ENCODE peak calls at places on chromosome 3, in seven cellular contexts. J is pancreas, W is brain microvascular endothelial cell, H is ovary, L is AG04450, V is gastrocnemius medialis, X is IMR-90. O is an unnamed sample.

GRCh38 chr3:46925585-46925934 is 48.0 kb downstream of the PTH1R start:
- DNase-seq in J (peak), X (no peak), H (no peak), V (peak), L (no peak), W (no peak), O (no peak)

GRCh38 chr3:134003066-134003465 is 26.7 kb downstream of the SLCO2A1 start:
- DNase-seq in W (no peak), H (no peak), J (no peak), L (no peak), X (no peak), V (no peak), O (no peak)

GRCh38 chr3:63689285-63689684 is 36.8 kb downstream of the SNTN start:
- DNase-seq in X (no peak), W (no peak), V (no peak), L (no peak), J (no peak), H (no peak), O (no peak)

GRCh38 chr3:171801738-171802600 is 8.3 kb downstream of the PLD1 start:
- DNase-seq in L (peak), J (no peak), V (no peak), H (no peak), X (peak), W (peak), O (no peak)

GRCh38 chr3:160376681-160377080 is 22.3 kb downstream of the IFT80 start:
- DNase-seq in W (no peak), V (no peak), X (peak), L (no peak), J (no peak), H (no peak), O (no peak)

GRCh38 chr3:69458798-69459197 is 72.9 kb upstream of the FRMD4B start:
- DNase-seq in X (no peak), L (no peak), V (no peak), J (no peak), W (no peak), H (no peak), O (no peak)

GRCh38 chr3:156939315-156939714 is 113.2 kb downstream of the LEKR1 start:
- DNase-seq in V (no peak), J (no peak), W (no peak), L (no peak), H (no peak), X (no peak), O (no peak)

GRCh38 chr3:76051145-76051544 is 265.8 kb upstream of the ZNF717 start:
- DNase-seq in H (no peak), J (no peak), W (no peak), X (no peak), V (no peak), L (no peak), O (no peak)

GRCh38 chr3:82354181-82354696 is 592.8 kb upstream of the GBE1 start:
- DNase-seq in L (no peak), V (no peak), H (peak), W (no peak), X (no peak), J (no peak), O (no peak)

GRCh38 chr3:134002326-134002725 is 27.4 kb downstream of the SLCO2A1 start:
- DNase-seq in V (no peak), H (no peak), X (peak), J (no peak), W (no peak), L (peak), O (no peak)

GRCh38 chr3:185959609-185960517 is 22.0 kb upstream of the TRA2B start:
- DNase-seq in J (no peak), L (no peak), V (peak), H (no peak), X (peak), W (peak), O (no peak)

GRCh38 chr3:174533286-174533685 is 325.8 kb upstream of the NAALADL2 start:
- DNase-seq in V (no peak), J (no peak), L (peak), X (peak), H (no peak), W (peak), O (no peak)

GRCh38 chr3:12990781-12991480 is 82.3 kb downstream of the IQSEC1 start:
- DNase-seq in L (peak), W (peak), J (peak), H (no peak), X (peak), V (no peak), O (no peak)

GRCh38 chr3:62379206-62379834 is 6.0 kb upstream of the FEZF2 start:
- DNase-seq in L (no peak), X (no peak), H (no peak), J (no peak), W (no peak), V (no peak), O (peak)

GRCh38 chr3:163548005-163548404 is 1530.3 kb downstream of the SI start:
- DNase-seq in J (no peak), W (no peak), X (no peak), L (no peak), H (no peak), V (no peak), O (no peak)

GRCh38 chr3:187678869-187679268 is 8.7 kb upstream of the SST start:
- DNase-seq in X (peak), J (no peak), L (peak), H (peak), V (no peak), W (peak), O (peak)

GRCh38 chr3:184315506-184315867 is 1.1 kb downstream of the EIF4G1 start:
- DNase-seq in X (no peak), J (no peak), W (no peak), V (no peak), L (no peak), H (no peak), O (no peak)

GRCh38 chr3:121724130-121724529 is 25.4 kb downstream of the GOLGB1 start:
- DNase-seq in J (no peak), W (no peak), L (no peak), H (no peak), V (no peak), X (no peak), O (no peak)

GRCh38 chr3:45560270-45561020 is 34.1 kb upstream of the LIMD1 start:
- DNase-seq in H (peak), V (peak), W (no peak), J (no peak), X (peak), L (no peak), O (peak)

GRCh38 chr3:46489875-46490274 is 7.9 kb upstream of the RTP3 start:
- DNase-seq in L (peak), X (peak), J (no peak), H (no peak), W (peak), V (no peak), O (no peak)

GRCh38 chr3:121592856-121593702 is at the start of gene FBXO40:
- DNase-seq in X (no peak), H (peak), J (no peak), L (no peak), V (peak), W (no peak), O (no peak)

GRCh38 chr3:177306252-177306651 is 109.0 kb upstream of the TBL1XR1 start:
- DNase-seq in L (no peak), H (no peak), X (peak), J (no peak), W (peak), V (no peak), O (no peak)

GRCh38 chr3:134036291-134036690 is 6.6 kb upstream of the SLCO2A1 start:
- DNase-seq in J (no peak), W (no peak), V (no peak), H (no peak), L (no peak), X (no peak), O (no peak)

GRCh38 chr3:49747792-49748480 is 24.2 kb upstream of the GMPPB start:
- DNase-seq in X (peak), V (no peak), W (peak), L (no peak), H (no peak), J (no peak), O (no peak)

GRCh38 chr3:196064006-196064405 is 17.9 kb downstream of the TFRC start:
- DNase-seq in H (no peak), V (no peak), W (no peak), X (peak), J (no peak), L (no peak), O (no peak)

GRCh38 chr3:56131976-56132590 is 336.2 kb downstream of the ERC2 start:
- DNase-seq in X (peak), L (peak), V (no peak), W (peak), J (no peak), H (no peak), O (no peak)

GRCh38 chr3:166818464-166818863 is 561.6 kb downstream of the ZBBX start:
- DNase-seq in W (no peak), J (no peak), V (no peak), X (no peak), L (no peak), H (no peak), O (no peak)
- TF ChIP-seq CTCF in W (no peak), J (no peak), V (no peak), X (no peak), L (no peak), H (no peak), O (no peak)

GRCh38 chr3:151426337-151426648 is 34.6 kb downstream of the IGSF10 start:
- DNase-seq in V (no peak), J (no peak), H (no peak), W (no peak), L (no peak), X (no peak), O (no peak)
- TF ChIP-seq CTCF in V (no peak), J (no peak), H (no peak), W (peak), L (no peak), X (no peak), O (no peak)

GRCh38 chr3:48655586-48655985 is 7.1 kb downstream of the CELSR3 start:
- DNase-seq in H (no peak), J (no peak), X (no peak), W (no peak), V (no peak), L (no peak), O (no peak)

GRCh38 chr3:48655063-48655462 is 7.6 kb downstream of the CELSR3 start:
- DNase-seq in H (no peak), V (no peak), J (no peak), L (no peak), W (no peak), X (no peak), O (no peak)

GRCh38 chr3:48656841-48657281 is 5.8 kb downstream of the CELSR3 start:
- DNase-seq in W (no peak), H (no peak), X (no peak), V (no peak), L (no peak), J (no peak), O (no peak)

GRCh38 chr3:48652923-48653715 is 9.6 kb downstream of the CELSR3 start:
- DNase-seq in H (no peak), V (no peak), J (no peak), L (no peak), W (no peak), X (no peak), O (no peak)

DNA sequence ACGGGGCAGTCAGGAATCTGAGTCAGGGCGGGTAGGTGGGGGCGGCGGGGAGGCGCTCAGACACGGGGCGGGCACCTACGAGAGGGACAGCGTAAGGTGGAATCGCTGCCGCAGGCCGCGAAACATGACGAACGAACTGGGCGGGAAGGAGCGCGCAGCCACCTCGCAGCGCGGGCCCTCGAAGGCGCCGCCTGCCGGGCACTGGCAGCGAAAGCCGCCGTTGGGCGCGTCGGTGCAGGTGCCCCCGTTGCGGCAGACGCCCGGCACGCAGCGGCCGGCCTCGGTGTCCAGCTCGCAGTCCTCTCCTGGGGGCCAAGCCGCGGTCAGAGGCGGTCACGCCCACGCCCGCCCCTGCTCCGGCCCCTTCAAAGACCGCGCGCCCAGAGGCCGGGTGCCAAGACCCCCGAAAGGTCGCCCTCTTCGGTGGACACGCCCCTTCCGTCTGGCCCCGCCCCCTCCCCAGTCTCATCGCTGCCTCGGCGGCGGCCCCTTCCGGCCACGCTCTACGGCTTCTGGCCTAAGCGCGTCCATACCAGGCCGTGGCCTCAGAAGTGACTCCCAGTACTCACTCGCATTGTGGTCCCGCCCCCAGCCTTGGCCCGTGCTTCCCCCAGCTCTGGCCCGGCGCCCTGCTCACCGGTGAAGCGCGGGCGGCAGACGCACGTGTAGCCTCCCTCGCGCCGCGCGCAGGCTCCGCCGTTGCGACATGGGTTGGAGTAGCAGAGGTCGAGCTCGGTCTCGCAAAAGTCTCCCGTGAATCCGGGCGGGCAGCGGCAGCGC is 6.4 kb downstream of the CELSR3 start:
- DNase-seq in J (peak), W (peak), V (peak), H (peak), L (no peak), X (peak), O (no peak)
- TF ChIP-seq CTCF in J (peak), W (peak), V (peak), H (peak), L (peak), X (peak), O (peak)

GRCh38 chr3:31639828-31640227 is 107.1 kb downstream of the STT3B start:
- DNase-seq in V (no peak), J (no peak), H (no peak), L (no peak), X (no peak), W (no peak), O (no peak)
- TF ChIP-seq CTCF in V (no peak), J (no peak), H (no peak), L (no peak), X (no peak), W (no peak), O (no peak)

GRCh38 chr3:189966843-189967242 is 153.9 kb downstream of the P3H2 start:
- DNase-seq in H (no peak), J (no peak), L (no peak), W (no peak), V (no peak), X (no peak), O (no peak)
- TF ChIP-seq CTCF in H (no peak), J (no peak), L (no peak), W (no peak), V (no peak), X (no peak), O (no peak)

DNA sequence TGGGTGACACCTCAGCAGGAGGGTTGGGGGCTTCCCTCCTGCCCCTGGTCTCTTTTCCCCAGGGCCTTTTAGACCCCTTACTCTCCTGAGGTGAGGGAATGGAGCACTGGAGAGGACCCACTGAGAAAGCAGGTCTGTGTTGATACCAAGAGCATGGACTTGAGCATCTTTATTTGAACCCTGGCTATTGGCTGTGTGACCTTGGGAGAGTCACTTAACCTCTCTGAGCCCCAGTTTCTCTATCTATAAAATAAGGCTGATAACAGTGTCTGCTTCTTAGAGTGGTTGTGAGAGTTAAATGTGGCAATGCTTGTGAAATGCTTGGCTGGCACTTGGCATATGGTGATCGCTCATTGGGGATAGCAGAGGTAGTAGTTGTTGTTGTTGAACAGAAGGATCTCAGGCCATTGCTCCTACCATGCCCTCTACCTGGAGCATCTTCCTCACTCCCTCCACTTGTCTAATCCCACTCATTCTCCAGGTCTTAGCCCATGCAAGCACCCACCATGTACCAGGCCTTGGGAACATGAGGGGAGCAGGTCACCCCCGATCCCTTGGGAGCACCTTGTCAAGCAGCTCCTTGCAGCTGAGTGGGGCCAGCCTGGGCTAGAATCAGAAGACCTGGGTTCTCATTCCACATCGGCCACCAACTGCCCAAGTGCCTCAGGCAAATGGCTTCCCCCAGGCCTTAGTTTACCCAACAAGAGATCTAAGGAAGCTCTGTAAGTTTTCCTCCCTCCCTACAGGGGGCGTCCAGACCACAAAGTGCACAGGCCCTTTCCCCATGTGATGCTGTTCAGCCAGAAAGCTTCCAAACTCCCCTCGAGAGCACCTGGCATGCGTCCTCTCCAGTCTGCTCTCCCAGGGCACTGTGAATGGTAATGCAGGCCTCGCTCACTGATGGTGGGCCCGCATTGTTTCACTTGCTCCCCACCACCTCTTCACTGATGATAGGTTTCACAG is 96.7 kb downstream of the LSM3 start:
- DNase-seq in V (no peak), W (no peak), H (no peak), L (no peak), X (no peak), J (no peak), O (no peak)
- TF ChIP-seq CTCF in V (peak), W (peak), H (no peak), L (peak), X (peak), J (no peak), O (peak)

DNA sequence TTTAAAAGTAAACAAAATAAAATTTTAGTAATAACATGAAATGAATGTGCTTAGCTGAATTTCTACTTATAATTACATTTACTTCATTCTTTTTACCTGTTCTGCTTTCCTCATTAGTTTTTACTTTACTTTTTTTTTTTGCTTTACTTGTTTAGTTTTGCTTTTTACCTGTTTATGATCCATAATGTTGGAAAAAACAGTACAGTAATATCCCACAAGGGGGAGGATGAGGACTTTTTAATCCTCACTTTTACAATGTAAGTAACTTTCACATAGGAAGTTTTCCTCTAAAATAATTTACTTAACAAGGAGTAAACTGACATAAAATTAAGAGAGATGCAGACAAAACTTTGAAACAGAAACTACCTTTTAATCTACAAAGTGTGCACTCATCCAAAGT is 268.7 kb downstream of the TBC1D5 start:
- DNase-seq in H (no peak), J (no peak), V (no peak), L (no peak), X (peak), W (no peak), O (no peak)
- TF ChIP-seq CTCF in H (no peak), J (no peak), V (no peak), L (peak), X (peak), W (no peak), O (peak)

DNA sequence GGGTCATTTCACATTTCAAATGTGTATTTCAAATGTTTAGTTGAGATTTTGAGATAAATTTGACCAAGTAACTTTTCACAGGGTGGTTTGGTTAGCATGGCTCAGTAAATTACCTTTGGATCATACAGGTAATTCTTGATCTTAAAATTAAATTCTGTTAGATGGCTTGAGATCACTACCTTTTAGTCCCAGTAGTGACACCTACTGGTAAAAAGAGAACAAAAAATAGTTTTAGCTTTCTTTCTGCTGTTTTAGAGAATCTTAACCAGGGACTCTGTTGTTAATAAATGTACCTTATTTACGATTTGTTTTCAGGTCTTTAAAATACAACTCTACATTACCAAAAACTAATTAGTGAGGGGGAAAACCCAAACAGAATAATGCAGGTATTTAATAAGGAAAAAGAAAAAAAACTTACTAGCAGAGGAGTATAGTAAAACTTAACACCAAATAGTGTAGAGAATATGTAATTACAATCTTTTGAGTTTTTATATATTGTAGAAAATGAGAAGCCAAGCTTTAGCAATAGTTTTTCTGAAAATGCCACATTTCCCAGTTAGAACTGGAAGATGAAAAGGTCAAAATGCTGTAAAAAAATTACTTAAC is 620.3 kb upstream of the AGTR1 start:
- DNase-seq in J (no peak), L (no peak), X (peak), H (no peak), V (no peak), W (no peak), O (no peak)
- TF ChIP-seq CTCF in J (no peak), L (peak), X (peak), H (no peak), V (no peak), W (peak), O (peak)

GRCh38 chr3:126693921-126694320 is 10.1 kb upstream of the CHCHD6 start:
- DNase-seq in V (no peak), L (no peak), W (no peak), H (no peak), X (no peak), J (no peak), O (no peak)

GRCh38 chr3:126696701-126697267 is 7.3 kb upstream of the CHCHD6 start:
- DNase-seq in H (no peak), L (no peak), W (no peak), V (no peak), J (no peak), X (no peak), O (no peak)

GRCh38 chr3:126692858-126693257 is 11.2 kb upstream of the CHCHD6 start:
- DNase-seq in J (no peak), H (no peak), V (no peak), L (no peak), W (no peak), X (no peak), O (no peak)
- TF ChIP-seq CTCF in J (no peak), H (no peak), V (no peak), L (no peak), W (no peak), X (no peak), O (peak)

DNA sequence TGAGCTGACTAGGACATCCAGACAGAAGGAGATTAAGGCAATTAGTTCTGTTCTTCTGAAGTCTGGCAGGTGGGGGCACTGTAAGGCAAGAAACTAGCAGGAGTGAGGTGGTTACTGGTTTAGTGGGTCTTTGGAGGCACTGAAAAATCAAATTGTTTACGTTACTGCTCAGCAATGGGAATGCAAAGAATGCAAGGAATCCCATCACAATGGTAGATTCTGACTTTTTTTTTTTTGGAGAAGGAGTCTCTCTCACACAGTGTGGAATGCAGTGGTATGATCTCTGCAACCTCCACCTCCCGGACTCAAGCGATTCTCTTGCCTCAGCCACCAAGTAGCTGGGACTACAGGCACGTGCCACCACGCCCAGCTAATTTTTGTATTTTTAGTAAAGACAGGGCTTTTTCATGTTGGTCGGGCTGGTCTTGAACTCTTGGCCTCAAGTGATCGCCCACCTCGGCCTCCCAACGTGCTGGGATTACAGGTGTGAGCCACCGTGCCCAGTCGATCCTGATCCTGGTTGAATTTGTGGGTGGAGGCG is 16.4 kb downstream of the FAM107A start:
- DNase-seq in X (peak), W (peak), H (peak), V (no peak), J (no peak), L (peak), O (no peak)
- TF ChIP-seq CTCF in X (peak), W (peak), H (no peak), V (no peak), J (no peak), L (peak), O (no peak)